ENCODE peak calls at places on chromosome 13, in ten cellular contexts. G, Y, B, S, E, X, M, U, J and Q are unnamed samples.

GRCh38 chr13:20505405-20506366 is 20.0 kb downstream of the CRYL1 start:
- DNase-seq in M (no peak), U (no peak), X (no peak), G (no peak), E (no peak), Y (no peak), B (no peak), J (no peak), S (no peak), Q (no peak)

GRCh38 chr13:26697069-26697955 is 63.3 kb downstream of the GPR12 start:
- DNase-seq in E (no peak), X (no peak), J (no peak), G (no peak), B (no peak), U (no peak), M (no peak), Y (no peak), S (no peak), Q (no peak)

GRCh38 chr13:39596685-39597084 is 6.3 kb downstream of the LHFPL6 start:
- DNase-seq in E (no peak), B (no peak), M (no peak), U (no peak), J (no peak), Y (no peak), G (no peak), S (no peak), X (no peak), Q (no peak)

GRCh38 chr13:97211357-97211756 is 10.8 kb upstream of the MBNL2 start:
- DNase-seq in G (no peak), U (no peak), S (no peak), M (no peak), Y (peak), E (no peak), B (no peak), J (no peak), X (no peak), Q (no peak)

GRCh38 chr13:74889321-74889720 is 592.6 kb downstream of the TBC1D4 start:
- DNase-seq in U (no peak), M (no peak), B (peak), G (peak), Y (no peak), S (peak), X (no peak), J (no peak), E (no peak), Q (no peak)

GRCh38 chr13:97109256-97109655 is 112.9 kb upstream of the MBNL2 start:
- DNase-seq in M (no peak), Y (no peak), G (no peak), S (no peak), J (no peak), U (no peak), E (no peak), X (no peak), B (no peak), Q (no peak)

GRCh38 chr13:110521946-110522345 is 39.6 kb downstream of the RAB20 start:
- DNase-seq in X (no peak), M (peak), Y (no peak), S (no peak), E (no peak), J (no peak), B (peak), G (no peak), U (peak), Q (no peak)

GRCh38 chr13:23399254-23399796 is 34.2 kb downstream of the SACS start:
- DNase-seq in Y (no peak), J (no peak), B (no peak), X (no peak), G (no peak), M (no peak), S (no peak), E (no peak), U (no peak), Q (no peak)

GRCh38 chr13:87677334-87678234 is 6.4 kb downstream of the SLITRK5 start:
- DNase-seq in M (peak), E (peak), Y (peak), S (no peak), X (peak), U (peak), J (no peak), B (no peak), G (no peak), Q (peak)

GRCh38 chr13:33284016-33284415 is 1.5 kb downstream of the STARD13 start:
- DNase-seq in B (peak), E (no peak), U (no peak), G (no peak), M (no peak), S (no peak), X (no peak), J (no peak), Y (peak), Q (no peak)

GRCh38 chr13:33287142-33287882 is 1.8 kb upstream of the STARD13 start:
- DNase-seq in U (no peak), S (no peak), Y (no peak), M (no peak), E (no peak), J (no peak), X (no peak), G (no peak), B (no peak), Q (no peak)

GRCh38 chr13:33284916-33285315 is 639 bp downstream of the STARD13 start:
- DNase-seq in U (no peak), G (no peak), J (no peak), X (no peak), S (no peak), Y (peak), E (no peak), B (no peak), M (no peak), Q (peak)

GRCh38 chr13:33286143-33286542 is 588 bp upstream of the STARD13 start:
- DNase-seq in S (no peak), U (no peak), J (no peak), E (no peak), X (no peak), Y (no peak), G (no peak), B (peak), M (no peak), Q (no peak)

DNA sequence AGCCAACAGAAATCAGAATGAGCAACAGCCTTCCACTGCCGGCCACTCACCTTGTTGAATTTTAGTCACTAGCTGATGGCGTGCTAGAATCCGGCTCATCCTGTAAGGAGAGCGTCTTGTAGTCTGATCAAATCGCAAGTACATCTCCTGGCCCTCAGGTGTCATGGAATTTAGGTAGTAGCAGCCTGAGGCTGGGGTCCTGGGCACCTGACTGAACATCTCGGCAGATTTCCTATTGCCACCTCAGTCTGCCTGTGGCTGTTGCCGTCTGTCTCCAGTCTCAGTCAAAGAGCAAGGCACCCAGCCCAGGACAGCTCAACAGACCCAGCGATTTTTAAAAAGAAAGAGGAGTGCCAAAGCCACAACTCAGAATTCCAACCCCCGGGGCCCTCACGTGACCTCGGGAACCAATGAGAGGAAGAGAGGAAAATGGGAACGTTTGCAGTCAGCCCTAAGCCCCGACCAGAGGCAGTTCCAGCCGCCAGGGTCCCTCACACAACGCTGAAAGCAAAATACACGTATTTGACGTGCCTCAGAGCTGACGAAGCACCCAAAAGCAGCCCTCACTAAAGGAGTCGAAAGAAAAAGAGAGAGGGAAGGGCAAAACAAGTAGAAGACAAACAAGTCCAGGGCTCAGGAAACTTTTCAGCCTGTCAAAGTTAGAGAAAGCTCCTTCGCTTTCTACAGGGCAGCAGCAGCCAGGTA is at the start of gene STARD13:
- DNase-seq in M (peak), J (peak), B (peak), U (peak), Y (peak), E (peak), G (peak), X (peak), S (peak), Q (peak)
- TF ChIP-seq CTCF in M (peak), J (peak), B (peak), U (peak), Y (peak), E (peak), G (peak), X (peak), S (peak), Q (no peak)

GRCh38 chr13:32911506-32911905 is 104.7 kb upstream of the KL start:
- DNase-seq in B (peak), U (no peak), S (peak), X (peak), Y (peak), M (no peak), G (no peak), J (no peak), E (no peak), Q (peak)

GRCh38 chr13:32914686-32915085 is 101.5 kb upstream of the KL start:
- DNase-seq in S (no peak), G (no peak), M (no peak), X (no peak), E (no peak), U (no peak), J (no peak), B (no peak), Y (no peak), Q (no peak)

DNA sequence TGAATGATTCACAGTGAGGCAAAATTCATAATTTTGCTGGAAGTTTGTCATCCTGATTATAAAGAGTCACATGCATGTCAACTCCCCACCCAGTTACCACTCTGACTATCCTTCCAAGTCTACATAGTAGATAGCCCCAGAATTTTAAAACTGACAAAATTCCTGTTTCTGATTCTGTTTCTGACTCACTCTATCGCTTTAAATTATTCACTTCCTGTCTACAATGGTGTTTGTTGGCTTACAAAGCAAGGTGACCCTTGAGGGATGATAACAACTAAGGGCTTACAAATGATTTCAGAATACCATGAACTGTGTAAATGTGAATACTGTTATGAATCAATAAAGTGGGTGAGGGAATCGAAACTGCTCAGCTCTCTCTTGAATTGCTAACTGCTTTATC is 98.7 kb upstream of the KL start:
- DNase-seq in J (no peak), B (no peak), M (no peak), G (no peak), E (no peak), U (no peak), S (no peak), Y (no peak), X (no peak), Q (no peak)
- TF ChIP-seq CTCF in J (no peak), B (no peak), M (no peak), G (no peak), E (no peak), U (no peak), S (no peak), Y (no peak), X (no peak), Q (no peak)

DNA sequence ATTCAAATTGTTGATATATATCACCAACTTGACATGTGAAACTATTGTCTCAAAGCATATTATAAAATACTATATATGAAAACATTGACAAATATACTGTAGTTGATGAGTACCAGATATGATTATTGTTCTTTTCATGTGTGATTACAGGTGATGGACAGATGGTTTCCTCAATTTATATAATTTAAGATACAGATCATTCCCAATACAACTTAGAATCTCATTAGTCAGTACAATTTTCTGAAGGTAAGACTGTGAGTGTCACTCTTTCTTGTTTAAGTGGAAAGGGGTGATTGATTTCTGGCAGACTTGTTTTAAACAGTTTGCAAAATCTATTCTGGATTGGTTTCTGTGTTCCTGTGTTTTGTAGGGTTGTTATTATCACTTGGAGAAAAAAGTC is 498.8 kb downstream of the IRS2 start:
- DNase-seq in E (no peak), U (no peak), X (no peak), B (no peak), Y (no peak), S (no peak), G (no peak), J (no peak), M (no peak), Q (no peak)
- TF ChIP-seq CTCF in E (no peak), U (no peak), X (no peak), B (no peak), Y (no peak), S (no peak), G (no peak), J (no peak), M (no peak), Q (no peak)

DNA sequence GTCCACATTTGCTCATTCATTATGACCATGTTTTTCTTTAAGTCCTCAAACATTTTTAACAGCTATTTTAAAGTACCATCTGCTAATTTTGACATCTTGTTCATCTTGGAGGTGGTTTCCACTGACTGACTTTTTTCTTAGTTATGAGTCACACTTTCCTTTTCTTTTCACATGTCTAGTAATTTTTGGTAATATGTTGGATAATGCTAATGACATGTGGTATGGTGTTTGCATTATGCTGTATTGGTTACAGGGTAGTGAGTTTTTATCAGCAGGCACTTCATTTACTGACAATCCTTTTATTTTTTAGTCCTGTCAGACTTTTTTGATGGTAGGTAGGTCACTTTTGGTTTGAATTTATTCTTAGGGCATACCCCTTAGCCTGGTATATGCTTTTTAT is 15.4 kb upstream of the ESD start:
- DNase-seq in X (no peak), B (no peak), Y (no peak), E (no peak), S (no peak), G (no peak), U (no peak), J (no peak), M (no peak), Q (no peak)
- TF ChIP-seq CTCF in X (no peak), B (no peak), Y (no peak), E (no peak), S (no peak), G (no peak), U (no peak), J (no peak), M (no peak), Q (no peak)

DNA sequence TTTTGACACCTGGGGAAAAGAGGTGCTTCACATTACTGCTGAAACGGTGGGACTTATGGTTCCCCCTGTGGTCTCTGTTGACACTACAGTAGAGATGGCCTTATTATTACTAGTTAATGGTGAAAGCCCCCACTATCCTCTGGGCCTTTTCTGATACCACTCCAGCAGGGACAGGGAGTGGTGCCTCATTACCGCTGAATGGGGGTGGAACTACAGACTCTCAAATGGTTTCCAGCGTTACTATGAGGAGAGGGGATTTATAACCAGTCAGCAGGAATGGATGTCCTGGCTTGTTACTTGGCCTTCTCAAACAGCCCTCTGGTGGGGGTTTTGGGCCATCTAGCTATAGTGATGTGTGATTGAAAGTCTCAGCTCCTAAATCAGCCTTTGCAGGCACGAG is 96.7 kb upstream of the DIAPH3 start:
- DNase-seq in B (no peak), X (no peak), U (no peak), G (no peak), E (no peak), Y (no peak), J (no peak), M (no peak), S (no peak), Q (no peak)
- TF ChIP-seq CTCF in B (no peak), X (no peak), U (no peak), G (no peak), E (peak), Y (no peak), J (no peak), M (no peak), S (no peak), Q (no peak)

GRCh38 chr13:114315074-114315785 is 927 bp downstream of the CHAMP1 start:
- DNase-seq in B (no peak), S (no peak), Y (no peak), U (no peak), M (no peak), E (no peak), G (no peak), X (no peak), J (no peak), Q (no peak)

GRCh38 chr13:114314074-114314912 is at the start of gene CHAMP1:
- DNase-seq in X (peak), G (peak), J (peak), M (peak), E (peak), Y (peak), U (peak), S (peak), B (peak), Q (peak)

GRCh38 chr13:114311387-114311786 is 2.9 kb upstream of the CHAMP1 start:
- DNase-seq in Y (no peak), S (no peak), J (no peak), B (no peak), E (no peak), G (no peak), U (no peak), M (no peak), X (no peak), Q (no peak)

GRCh38 chr13:114311908-114312307 is 2.4 kb upstream of the CHAMP1 start:
- DNase-seq in U (no peak), B (no peak), M (no peak), G (no peak), E (no peak), Y (no peak), J (no peak), X (no peak), S (no peak), Q (no peak)

DNA sequence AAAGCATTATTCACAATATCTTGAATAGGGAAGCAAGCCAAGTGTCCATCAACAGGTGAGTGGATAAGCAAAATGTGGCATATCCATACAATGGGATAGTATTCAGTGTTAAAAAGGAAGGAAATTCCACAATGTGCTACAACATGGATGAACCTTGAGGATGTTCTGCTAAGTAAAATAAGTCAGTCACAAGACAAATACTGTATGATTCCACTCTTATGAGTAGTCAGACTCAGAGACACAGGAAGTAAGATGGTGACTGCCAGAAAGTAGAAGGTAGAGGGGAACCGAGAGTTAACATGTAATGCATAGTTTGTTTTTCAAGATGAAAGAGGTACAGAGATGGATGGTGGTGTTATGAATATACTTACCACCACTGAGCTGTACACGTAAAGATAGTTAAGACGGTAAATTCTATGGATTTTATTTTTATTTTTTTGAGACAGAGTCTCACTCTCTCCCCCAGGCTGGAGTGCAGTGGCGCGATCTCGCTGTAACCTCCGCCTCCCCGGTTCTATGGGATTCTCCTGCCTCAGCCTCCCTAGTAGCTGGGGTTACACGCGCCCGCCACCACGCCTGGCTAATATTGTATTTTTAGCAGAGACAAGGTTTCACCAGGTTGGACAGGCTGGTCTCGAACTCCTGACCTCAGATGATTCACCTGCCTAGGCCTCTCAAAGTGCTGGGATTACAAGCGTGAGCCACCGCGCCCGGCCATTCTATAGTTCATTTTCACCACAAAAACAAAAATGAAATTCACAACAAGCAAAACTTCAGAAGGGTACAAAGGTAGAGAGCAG is 1.0 kb upstream of the CHAMP1 start:
- DNase-seq in S (no peak), X (peak), U (no peak), G (no peak), J (no peak), B (no peak), Y (no peak), E (no peak), M (no peak), Q (peak)
- TF ChIP-seq CTCF in S (no peak), X (no peak), U (no peak), G (no peak), J (no peak), B (no peak), Y (no peak), E (no peak), M (no peak), Q (no peak)